ENCODE peak calls at places on chromosomes 7 and 10, in four cellular contexts. One of them, this sample, is unnamed.

GRCh38 chr7:112495820-112496462 is 15.2 kb downstream of the LSMEM1 start:
- DNase-seq in right lobe of liver: peak; percentile 27
- DNase-seq in tibial nerve: peak; percentile 28
- DNase-seq in IMR-90: peak; percentile 64
- DNase-seq in this sample: peak; percentile 80

GRCh38 chr10:86758231-86759072 is 2.0 kb downstream of the BMPR1A start:
- DNase-seq in IMR-90: peak; percentile 25
- DNase-seq in right lobe of liver: no peak
- DNase-seq in tibial nerve: no peak
- DNase-seq in this sample: no peak

GRCh38 chr10:88791924-88792323 is 10.6 kb upstream of the LIPM start:
- DNase-seq in IMR-90: peak; percentile 8
- DNase-seq in tibial nerve: no peak
- DNase-seq in right lobe of liver: no peak
- DNase-seq in this sample: peak; percentile 45

GRCh38 chr10:21100871-21101514 is 203.9 kb upstream of the NEBL start:
- DNase-seq in right lobe of liver: no peak
- DNase-seq in tibial nerve: no peak
- DNase-seq in IMR-90: no peak
- DNase-seq in this sample: no peak

GRCh38 chr10:103838095-103838395 is 17.3 kb downstream of the SH3PXD2A start:
- DNase-seq in tibial nerve: no peak
- DNase-seq in right lobe of liver: no peak
- DNase-seq in IMR-90: no peak
- DNase-seq in this sample: no peak

GRCh38 chr10:63722537-63722936 is 201.3 kb downstream of the REEP3 start:
- DNase-seq in IMR-90: peak; percentile 64
- DNase-seq in tibial nerve: no peak
- DNase-seq in right lobe of liver: no peak
- DNase-seq in this sample: no peak

GRCh38 chr7:134153493-134154093 is 26.5 kb downstream of the LRGUK start:
- DNase-seq in IMR-90: no peak
- DNase-seq in tibial nerve: no peak
- DNase-seq in right lobe of liver: no peak
- DNase-seq in this sample: no peak

GRCh38 chr10:124324856-124325657 is 93.7 kb downstream of the OAT start:
- DNase-seq in IMR-90: no peak
- DNase-seq in right lobe of liver: no peak
- DNase-seq in tibial nerve: no peak
- DNase-seq in this sample: no peak

GRCh38 chr7:36415104-36415503 is 25.4 kb downstream of the ANLN start:
- DNase-seq in right lobe of liver: no peak
- DNase-seq in tibial nerve: no peak
- DNase-seq in IMR-90: no peak
- DNase-seq in this sample: no peak

GRCh38 chr10:119409385-119409784 is 133.1 kb downstream of the RGS10 start:
- DNase-seq in IMR-90: no peak
- DNase-seq in right lobe of liver: no peak
- DNase-seq in tibial nerve: no peak
- DNase-seq in this sample: no peak

GRCh38 chr7:54115028-54115763 is 427.0 kb upstream of the VSTM2A start:
- DNase-seq in right lobe of liver: no peak
- DNase-seq in IMR-90: no peak
- DNase-seq in tibial nerve: no peak
- DNase-seq in this sample: no peak

GRCh38 chr10:121335386-121335925 is 262.8 kb downstream of the FGFR2 start:
- DNase-seq in right lobe of liver: no peak
- DNase-seq in tibial nerve: no peak
- DNase-seq in IMR-90: no peak
- DNase-seq in this sample: no peak

DNA sequence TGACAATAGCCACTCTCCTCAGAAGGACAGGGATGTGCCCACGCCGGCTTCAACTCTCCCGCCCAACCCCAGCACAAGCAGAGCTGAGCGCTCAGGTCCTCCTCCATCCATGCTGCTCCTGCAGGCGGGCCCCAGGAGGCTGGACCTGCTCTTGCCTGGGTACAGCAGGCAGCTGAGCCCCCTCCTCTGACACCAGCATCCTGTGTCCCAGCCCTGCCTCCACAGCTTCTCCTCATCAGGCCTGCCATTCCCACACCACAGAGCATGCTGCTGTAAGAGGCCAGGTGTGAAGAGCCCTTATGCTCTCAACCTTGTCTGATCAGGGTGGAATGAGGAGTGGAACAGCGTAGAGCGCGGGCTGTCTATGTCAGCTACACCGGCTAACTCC is 302.2 kb downstream of the PTPRN2 start:
- DNase-seq in right lobe of liver: no peak
- DNase-seq in IMR-90: no peak
- DNase-seq in tibial nerve: no peak
- DNase-seq in this sample: no peak
- H3K9me3 ChIP-seq in right lobe of liver: no peaks in the 10 kb centered on the region
- H3K9me3 ChIP-seq in IMR-90: peaks cover 46% of the 10 kb centered on the region
- H3K9me3 ChIP-seq in tibial nerve: peaks cover 4% of the 10 kb centered on the region
- H3K9me3 ChIP-seq in this sample: peaks cover 4% of the 10 kb centered on the region

DNA sequence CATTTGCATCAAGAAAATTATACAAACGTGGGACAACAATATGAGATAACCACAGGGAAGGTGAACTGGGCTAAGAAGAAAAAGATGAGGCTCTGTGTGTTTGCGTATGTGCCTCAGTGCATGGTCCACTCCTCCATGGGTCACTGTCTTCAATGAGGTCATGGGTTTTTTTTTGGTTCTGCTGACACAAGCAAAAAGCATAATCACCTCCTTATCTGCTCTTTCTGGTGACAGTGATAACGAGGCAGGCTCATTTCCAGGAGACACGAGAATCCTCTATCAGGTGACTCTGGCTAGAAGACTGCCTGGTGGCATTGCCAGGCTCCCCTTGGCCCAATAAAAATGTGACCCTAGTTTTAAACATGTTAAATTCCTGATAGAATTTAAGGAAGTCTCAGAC is 35.2 kb upstream of the CDCA7L start:
- DNase-seq in tibial nerve: no peak
- DNase-seq in IMR-90: no peak
- DNase-seq in right lobe of liver: no peak
- DNase-seq in this sample: no peak
- H3K36me3 ChIP-seq in tibial nerve: no peaks in the 10 kb centered on the region
- H3K36me3 ChIP-seq in IMR-90: no peaks in the 10 kb centered on the region
- H3K36me3 ChIP-seq in right lobe of liver: no peaks in the 10 kb centered on the region
- H3K36me3 ChIP-seq in this sample: no peaks in the 10 kb centered on the region

DNA sequence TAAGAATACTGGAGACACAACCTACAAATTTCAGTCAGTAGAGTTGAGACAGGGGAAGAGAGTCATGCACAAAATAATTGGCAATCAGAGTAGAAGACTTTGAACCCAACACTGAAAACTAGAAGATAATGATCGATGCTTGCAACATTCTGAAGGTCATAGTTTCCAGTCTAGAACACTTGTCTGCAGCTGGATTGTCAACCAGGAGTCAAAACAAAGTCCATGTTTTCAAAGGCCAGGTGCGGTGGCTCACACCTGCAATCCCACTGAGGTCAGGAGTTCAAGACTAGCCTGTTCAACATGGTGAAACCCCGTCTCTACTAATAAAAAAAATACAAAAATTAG is 26.8 kb upstream of the SMURF1 start:
- DNase-seq in tibial nerve: no peak
- DNase-seq in right lobe of liver: peak; percentile 38
- DNase-seq in IMR-90: no peak
- DNase-seq in this sample: no peak
- TF ChIP-seq POLR2A in tibial nerve: no peak
- TF ChIP-seq POLR2A in right lobe of liver: no peak
- TF ChIP-seq POLR2A in IMR-90: no peak
- TF ChIP-seq POLR2A in this sample: no peak

GRCh38 chr10:10010397-10010796 is 1007.3 kb upstream of the CELF2 start:
- DNase-seq in tibial nerve: no peak
- DNase-seq in IMR-90: no peak
- DNase-seq in right lobe of liver: no peak
- DNase-seq in this sample: no peak
- H3K9me3 ChIP-seq in tibial nerve: no peaks in the 10 kb centered on the region
- H3K9me3 ChIP-seq in IMR-90: peaks cover 2% of the 10 kb centered on the region
- H3K9me3 ChIP-seq in right lobe of liver: no peaks in the 10 kb centered on the region
- H3K9me3 ChIP-seq in this sample: no peaks in the 10 kb centered on the region

DNA sequence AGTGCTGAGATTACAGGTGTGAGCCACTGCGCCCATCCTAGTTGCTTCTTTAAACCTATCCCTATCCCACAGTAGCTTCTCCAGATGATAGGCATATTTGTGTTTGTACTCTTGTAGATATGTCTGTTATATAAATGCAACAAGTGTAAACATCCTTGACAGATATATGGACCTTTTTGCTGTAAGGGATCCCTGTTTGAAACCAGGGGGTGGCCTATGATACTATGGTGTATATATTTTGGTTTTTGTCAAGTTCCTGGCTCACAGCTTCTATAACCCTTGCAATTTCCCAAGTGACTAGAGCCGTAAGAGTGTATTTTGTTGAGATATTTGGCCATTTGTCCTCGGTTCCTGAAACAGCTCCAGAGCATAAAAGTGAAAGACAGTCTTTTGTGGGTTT is 9.7 kb downstream of the COMTD1 start:
- DNase-seq in IMR-90: no peak
- DNase-seq in right lobe of liver: no peak
- DNase-seq in tibial nerve: no peak
- DNase-seq in this sample: no peak
- H3K36me3 ChIP-seq in IMR-90: peaks cover 41% of the 10 kb centered on the region
- H3K36me3 ChIP-seq in right lobe of liver: peaks cover 19% of the 10 kb centered on the region
- H3K36me3 ChIP-seq in tibial nerve: no peaks in the 10 kb centered on the region
- H3K36me3 ChIP-seq in this sample: peaks cover 61% of the 10 kb centered on the region

DNA sequence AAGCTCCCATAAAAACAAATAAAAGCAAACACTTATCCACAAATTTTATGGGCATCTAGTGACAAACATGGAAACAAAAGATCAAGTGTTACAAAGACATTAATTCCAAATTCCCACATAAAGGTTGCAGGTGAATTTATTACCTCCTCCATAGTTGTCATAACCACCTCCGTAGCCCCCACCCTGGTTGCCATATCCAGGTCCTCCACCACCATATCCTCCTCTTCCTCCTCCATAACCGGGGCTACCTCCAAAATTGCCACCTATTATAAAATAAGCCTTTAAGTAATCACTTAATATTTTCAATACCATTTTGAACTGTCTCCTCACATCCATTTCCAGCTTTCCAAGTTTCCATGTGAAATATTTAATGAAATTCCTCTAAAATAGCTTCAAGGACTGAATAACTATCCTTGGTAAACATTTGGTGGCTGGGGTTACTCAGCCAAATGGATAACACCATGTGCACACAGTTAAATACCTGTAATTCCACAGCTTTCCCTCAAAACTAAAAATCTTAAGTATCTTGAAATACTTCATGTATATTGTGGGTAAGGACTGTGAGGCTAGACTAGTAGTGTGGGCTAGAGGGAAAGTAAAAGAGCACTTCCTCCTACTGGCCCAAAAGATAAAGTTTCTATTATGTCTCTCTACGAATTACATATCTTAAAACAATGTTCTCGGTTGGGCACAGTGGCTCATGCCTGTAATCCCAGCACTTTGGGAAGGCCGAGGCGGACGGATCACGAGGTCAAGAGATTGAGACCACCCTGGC is 6.9 kb downstream of the HNRNPA2B1 start:
- DNase-seq in tibial nerve: no peak
- DNase-seq in IMR-90: no peak
- DNase-seq in right lobe of liver: no peak
- DNase-seq in this sample: no peak
- TF ChIP-seq POLR2A in tibial nerve: no peak
- TF ChIP-seq POLR2A in IMR-90: no peak
- TF ChIP-seq POLR2A in right lobe of liver: no peak
- TF ChIP-seq POLR2A in this sample: no peak

GRCh38 chr10:131588704-131589220 is 277.2 kb upstream of the TCERG1L start:
- DNase-seq in tibial nerve: no peak
- DNase-seq in right lobe of liver: no peak
- DNase-seq in IMR-90: no peak
- DNase-seq in this sample: no peak

GRCh38 chr10:131586958-131587357 is 275.4 kb upstream of the TCERG1L start:
- DNase-seq in tibial nerve: no peak
- DNase-seq in IMR-90: no peak
- DNase-seq in right lobe of liver: no peak
- DNase-seq in this sample: no peak

GRCh38 chr10:131591936-131592335 is 280.4 kb upstream of the TCERG1L start:
- DNase-seq in tibial nerve: no peak
- DNase-seq in IMR-90: no peak
- DNase-seq in right lobe of liver: no peak
- DNase-seq in this sample: no peak

GRCh38 chr10:131587976-131588680 is 276.6 kb upstream of the TCERG1L start:
- DNase-seq in tibial nerve: no peak
- DNase-seq in IMR-90: no peak
- DNase-seq in right lobe of liver: no peak
- DNase-seq in this sample: no peak

GRCh38 chr10:131590567-131590966 is 279.0 kb upstream of the TCERG1L start:
- DNase-seq in tibial nerve: no peak
- DNase-seq in IMR-90: no peak
- DNase-seq in right lobe of liver: no peak
- DNase-seq in this sample: no peak
- H3K9me3 ChIP-seq in tibial nerve: no peaks in the 10 kb centered on the region
- H3K9me3 ChIP-seq in IMR-90: peaks cover 36% of the 10 kb centered on the region
- H3K9me3 ChIP-seq in right lobe of liver: no peaks in the 10 kb centered on the region
- H3K9me3 ChIP-seq in this sample: no peaks in the 10 kb centered on the region

DNA sequence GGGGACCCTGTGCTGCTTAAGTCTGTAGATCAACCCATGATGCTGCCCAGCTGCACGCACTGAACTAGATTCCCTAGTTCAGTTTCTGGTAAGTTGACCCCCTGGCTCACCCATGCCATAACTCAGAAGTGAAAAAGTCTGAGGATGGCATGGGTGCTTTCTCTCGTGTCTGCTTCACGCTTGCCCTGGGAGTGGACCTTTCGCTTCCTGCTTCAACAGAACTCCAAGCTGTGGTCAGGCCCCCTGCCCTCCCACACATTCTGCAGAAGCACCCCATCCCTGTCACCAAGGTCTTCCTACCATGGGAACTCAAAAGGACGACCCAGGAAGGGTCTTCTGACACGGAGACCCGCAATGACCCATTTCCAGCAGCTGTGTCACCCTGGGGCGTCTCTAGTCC is 39.9 kb downstream of the LRRC18 start:
- DNase-seq in tibial nerve: no peak
- DNase-seq in right lobe of liver: no peak
- DNase-seq in IMR-90: no peak
- DNase-seq in this sample: no peak
- H3K36me3 ChIP-seq in tibial nerve: no peaks in the 10 kb centered on the region
- H3K36me3 ChIP-seq in right lobe of liver: no peaks in the 10 kb centered on the region
- H3K36me3 ChIP-seq in IMR-90: no peaks in the 10 kb centered on the region
- H3K36me3 ChIP-seq in this sample: no peaks in the 10 kb centered on the region

GRCh38 chr7:5424689-5425506 is 1.3 kb upstream of the TNRC18 start:
- DNase-seq in IMR-90: peak; percentile 33
- DNase-seq in tibial nerve: peak; percentile 51
- DNase-seq in right lobe of liver: peak; percentile 64
- DNase-seq in this sample: peak; percentile 65
- TF ChIP-seq POLR2A in IMR-90: no peak
- TF ChIP-seq POLR2A in tibial nerve: peak; percentile 10
- TF ChIP-seq POLR2A in right lobe of liver: peak; percentile 71
- TF ChIP-seq POLR2A in this sample: no peak

This sample was measured in adrenal gland.